ENCODE peak calls at places on chromosomes 6 and 20, in six cellular contexts. One of them, this sample, is unnamed.

GRCh38 chr6:33752139-33753015 is 5.7 kb upstream of the IP6K3 start:
- DNase-seq in nephron progenitor cell: no peak
- DNase-seq in astrocyte of the spinal cord: no peak
- DNase-seq in Caco-2: peak
- DNase-seq in mesendoderm: no peak
- DNase-seq in SHP77 treated with DMSO at 0.1 percent for 48 hours: peak
- DNase-seq in this sample: no peak

GRCh38 chr6:136822051-136822378 is 377 bp upstream of the PEX7 start:
- DNase-seq in astrocyte of the spinal cord: no peak
- DNase-seq in SHP77 treated with DMSO at 0.1 percent for 48 hours: no peak
- DNase-seq in Caco-2: no peak
- DNase-seq in nephron progenitor cell: no peak
- DNase-seq in mesendoderm: no peak
- DNase-seq in this sample: no peak

GRCh38 chr6:33610779-33611421 is 10.2 kb upstream of the ITPR3 start:
- DNase-seq in mesendoderm: no peak
- DNase-seq in nephron progenitor cell: peak
- DNase-seq in astrocyte of the spinal cord: no peak
- DNase-seq in SHP77 treated with DMSO at 0.1 percent for 48 hours: no peak
- DNase-seq in Caco-2: no peak
- DNase-seq in this sample: no peak

GRCh38 chr6:15426926-15427325 is 181.1 kb downstream of the JARID2 start:
- DNase-seq in nephron progenitor cell: no peak
- DNase-seq in astrocyte of the spinal cord: no peak
- DNase-seq in Caco-2: no peak
- DNase-seq in mesendoderm: no peak
- DNase-seq in SHP77 treated with DMSO at 0.1 percent for 48 hours: no peak
- DNase-seq in this sample: no peak

GRCh38 chr20:60407938-60408337 is 449.7 kb downstream of the CDH26 start:
- DNase-seq in SHP77 treated with DMSO at 0.1 percent for 48 hours: no peak
- DNase-seq in astrocyte of the spinal cord: no peak
- DNase-seq in mesendoderm: no peak
- DNase-seq in nephron progenitor cell: no peak
- DNase-seq in Caco-2: no peak
- DNase-seq in this sample: no peak

GRCh38 chr6:65776332-65776731 is 69.3 kb upstream of the EYS start:
- DNase-seq in nephron progenitor cell: no peak
- DNase-seq in SHP77 treated with DMSO at 0.1 percent for 48 hours: no peak
- DNase-seq in mesendoderm: peak
- DNase-seq in Caco-2: peak
- DNase-seq in astrocyte of the spinal cord: no peak
- DNase-seq in this sample: no peak

GRCh38 chr6:145813285-145814034 is 1.1 kb downstream of the FBXO30 start:
- DNase-seq in mesendoderm: peak
- DNase-seq in nephron progenitor cell: no peak
- DNase-seq in Caco-2: no peak
- DNase-seq in SHP77 treated with DMSO at 0.1 percent for 48 hours: peak
- DNase-seq in astrocyte of the spinal cord: peak
- DNase-seq in this sample: no peak

GRCh38 chr6:143675946-143676345 is 1.8 kb upstream of the PHACTR2 start:
- DNase-seq in nephron progenitor cell: no peak
- DNase-seq in SHP77 treated with DMSO at 0.1 percent for 48 hours: no peak
- DNase-seq in astrocyte of the spinal cord: peak
- DNase-seq in mesendoderm: peak
- DNase-seq in Caco-2: no peak
- DNase-seq in this sample: peak

GRCh38 chr6:44563397-44563796 is 175.9 kb downstream of the CDC5L start:
- DNase-seq in SHP77 treated with DMSO at 0.1 percent for 48 hours: no peak
- DNase-seq in nephron progenitor cell: no peak
- DNase-seq in mesendoderm: peak
- DNase-seq in astrocyte of the spinal cord: peak
- DNase-seq in Caco-2: no peak
- DNase-seq in this sample: peak

GRCh38 chr6:169589293-169589692 is 112.5 kb downstream of the WDR27 start:
- DNase-seq in astrocyte of the spinal cord: peak
- DNase-seq in SHP77 treated with DMSO at 0.1 percent for 48 hours: no peak
- DNase-seq in Caco-2: no peak
- DNase-seq in nephron progenitor cell: no peak
- DNase-seq in mesendoderm: no peak
- DNase-seq in this sample: peak

GRCh38 chr20:13006825-13007224 is 1.9 kb upstream of the SPTLC3 start:
- DNase-seq in mesendoderm: no peak
- DNase-seq in nephron progenitor cell: no peak
- DNase-seq in SHP77 treated with DMSO at 0.1 percent for 48 hours: no peak
- DNase-seq in astrocyte of the spinal cord: peak
- DNase-seq in Caco-2: no peak
- DNase-seq in this sample: no peak

GRCh38 chr6:137297887-137298286 is 78.7 kb upstream of the IFNGR1 start:
- DNase-seq in SHP77 treated with DMSO at 0.1 percent for 48 hours: no peak
- DNase-seq in nephron progenitor cell: peak
- DNase-seq in Caco-2: no peak
- DNase-seq in astrocyte of the spinal cord: peak
- DNase-seq in mesendoderm: peak
- DNase-seq in this sample: peak

GRCh38 chr6:150894935-150895686 is 29.6 kb downstream of the MTHFD1L start:
- DNase-seq in Caco-2: no peak
- DNase-seq in nephron progenitor cell: no peak
- DNase-seq in astrocyte of the spinal cord: peak
- DNase-seq in SHP77 treated with DMSO at 0.1 percent for 48 hours: no peak
- DNase-seq in mesendoderm: no peak
- DNase-seq in this sample: peak

GRCh38 chr6:127118505-127119360 is at the start of gene RSPO3:
- DNase-seq in nephron progenitor cell: peak
- DNase-seq in Caco-2: no peak
- DNase-seq in SHP77 treated with DMSO at 0.1 percent for 48 hours: no peak
- DNase-seq in astrocyte of the spinal cord: peak
- DNase-seq in mesendoderm: peak
- DNase-seq in this sample: peak

GRCh38 chr6:89281779-89282246 is 33.3 kb downstream of the GABRR2 start:
- DNase-seq in astrocyte of the spinal cord: peak
- DNase-seq in nephron progenitor cell: peak
- DNase-seq in SHP77 treated with DMSO at 0.1 percent for 48 hours: peak
- DNase-seq in Caco-2: no peak
- DNase-seq in mesendoderm: peak
- DNase-seq in this sample: peak

This sample was measured in SJCRH30.